ENCODE peak calls at places on chromosome 17, in five cellular contexts. V is activated T-cell treated with anti-CD3 and anti-CD28 coated beads for 24 hours; W is astrocyte of the spinal cord; S is sigmoid colon; O is stimulated activated CD8-positive, alpha-beta memory T cell treated with anti-CD3 and anti-CD28 coated beads, Interleukin-12 subunit alpha, Interleukin-12 subunit beta, amount 100 ng/mL, for 1 hour. I is an unnamed sample.

GRCh38 chr17:31581491-31581890 is 190.0 kb downstream of the RAB11FIP4 start:
- DNase-seq in O (no peak), S (no peak), W (peak), V (no peak), I (peak)

GRCh38 chr17:67095803-67096202 is 51.4 kb downstream of the CACNG1 start:
- DNase-seq in W (peak), V (no peak), O (no peak), S (no peak), I (peak)

GRCh38 chr17:34389343-34389742 is 26.3 kb upstream of the CCL1 start:
- DNase-seq in O (no peak), S (no peak), W (no peak), V (no peak), I (no peak)

GRCh38 chr17:16428098-16428882 is 12.9 kb downstream of the TRPV2 start:
- DNase-seq in S (no peak), V (peak), O (no peak), W (no peak), I (peak)

GRCh38 chr17:75681289-75681688 is 14.2 kb downstream of the SAP30BP start:
- DNase-seq in V (no peak), O (no peak), S (no peak), W (peak), I (peak)

GRCh38 chr17:47935961-47936360 is 5.4 kb upstream of the PNPO start:
- DNase-seq in V (no peak), S (no peak), O (no peak), W (peak), I (peak)

GRCh38 chr17:77863814-77864161 is 94.7 kb upstream of the TNRC6C start:
- DNase-seq in W (no peak), V (no peak), O (no peak), S (no peak), I (no peak)

GRCh38 chr17:50348522-50349240 is 2.8 kb downstream of the XYLT2 start:
- DNase-seq in O (no peak), S (peak), W (peak), V (no peak), I (peak)

I was measured in kidney tubule cell.